ENCODE peak calls at places on chromosomes 16 and 17, in six cellular contexts. P, Z, E, B, C and T are unnamed samples. For H3K4me1 and H3K36me3, the result is how much of the 10 kb centered on the place peaks cover.

GRCh38 chr17:33389506-33390141 is 96.5 kb upstream of the ASIC2 start:
- DNase-seq in P (no peak), B (no peak), Z (no peak), E (no peak), C (no peak), T (no peak)

GRCh38 chr17:27873746-27874145 is 19.4 kb downstream of the LYRM9 start:
- DNase-seq in P (no peak), B (peak), Z (no peak), C (no peak), E (no peak), T (no peak)

GRCh38 chr17:20206591-20206990 is 197.4 kb downstream of the SPECC1 start:
- DNase-seq in C (no peak), B (peak), E (no peak), P (peak), Z (no peak), T (no peak)

GRCh38 chr16:84898447-84898846 is 78.7 kb downstream of the CRISPLD2 start:
- DNase-seq in E (no peak), P (peak), B (peak), C (no peak), Z (no peak), T (no peak)

GRCh38 chr16:85798283-85798776 is 1.0 kb downstream of the EMC8 start:
- DNase-seq in C (no peak), P (no peak), Z (no peak), B (no peak), E (no peak), T (no peak)

GRCh38 chr16:31078597-31079341 is 4.5 kb downstream of the ZNF646 start:
- DNase-seq in C (no peak), Z (no peak), E (no peak), P (no peak), B (no peak), T (no peak)

GRCh38 chr17:45574376-45574775 is 83.9 kb upstream of the PLEKHM1 start:
- DNase-seq in B (no peak), C (no peak), E (no peak), P (peak), Z (no peak), T (no peak)

GRCh38 chr16:31093132-31093703 is 1.4 kb downstream of the VKORC1 start:
- DNase-seq in B (peak), E (no peak), Z (peak), P (peak), C (peak), T (no peak)

GRCh38 chr16:66265106-66265415 is 101.4 kb upstream of the CDH5 start:
- DNase-seq in C (no peak), E (no peak), P (no peak), B (no peak), Z (peak), T (no peak)

GRCh38 chr17:64984776-64985521 is 65.7 kb upstream of the LRRC37A3 start:
- DNase-seq in P (peak), E (no peak), Z (no peak), B (peak), C (no peak), T (no peak)

GRCh38 chr17:58320163-58320558 is 8.4 kb downstream of the TSPOAP1 start:
- DNase-seq in P (no peak), E (no peak), B (no peak), C (peak), Z (peak), T (no peak)

GRCh38 chr17:33142703-33143299 is 150.3 kb downstream of the ASIC2 start:
- DNase-seq in Z (no peak), E (no peak), P (peak), C (no peak), B (peak), T (peak)

DNA sequence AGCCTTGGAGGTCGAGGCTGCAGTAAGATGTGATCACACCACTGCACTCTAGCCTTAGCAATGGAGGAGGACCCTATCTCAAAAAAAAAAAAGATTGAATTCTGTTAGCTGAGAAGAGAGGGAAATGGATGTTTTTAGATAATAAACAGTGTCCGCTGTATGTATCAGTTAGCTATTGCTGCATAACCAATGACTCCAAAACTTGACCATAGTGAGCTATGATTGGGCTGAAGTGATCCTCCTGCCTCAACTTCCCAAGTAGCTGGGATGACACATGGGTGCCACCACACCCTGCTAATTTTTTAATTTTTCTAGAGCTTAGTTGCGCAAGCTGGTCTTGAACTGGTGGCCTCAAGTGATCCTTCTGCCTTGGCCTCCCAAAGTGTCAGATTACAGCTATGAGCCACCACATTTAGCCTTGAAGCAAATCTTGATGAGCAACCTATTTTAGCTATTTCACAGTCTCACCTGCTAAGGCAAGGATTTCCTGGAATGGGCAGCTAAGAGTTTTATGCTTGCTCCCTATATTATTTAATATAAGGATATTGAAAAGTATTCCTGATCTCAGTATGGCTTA is 68.3 kb upstream of the ATF7IP2 start:
- DNase-seq in Z (no peak), B (no peak), E (no peak), C (no peak), P (no peak), T (no peak)
- H3K27ac ChIP-seq in Z (no peak), B (no peak), E (no peak), C (no peak), P (no peak), T (no peak)

GRCh38 chr16:70419384-70420327 is 19.2 kb downstream of the ST3GAL2 start:
- DNase-seq in E (no peak), P (no peak), B (no peak), Z (no peak), C (no peak), T (no peak)

GRCh38 chr16:70418274-70418992 is 20.5 kb downstream of the ST3GAL2 start:
- DNase-seq in C (no peak), B (no peak), E (no peak), Z (no peak), P (no peak), T (no peak)

GRCh38 chr16:70417661-70418060 is 21.2 kb downstream of the ST3GAL2 start:
- DNase-seq in B (no peak), C (no peak), Z (no peak), P (no peak), E (no peak), T (no peak)

GRCh38 chr16:70416748-70417616 is 21.9 kb downstream of the ST3GAL2 start:
- DNase-seq in P (no peak), E (no peak), B (no peak), C (no peak), Z (no peak), T (no peak)

GRCh38 chr16:70418993-70419318 is 19.9 kb downstream of the ST3GAL2 start:
- DNase-seq in Z (no peak), B (no peak), C (no peak), P (no peak), E (no peak), T (no peak)
- H3K4me1 ChIP-seq in Z (under half), B (under half), C (under half), P (under half), E (half or more), T (half or more)

GRCh38 chr16:87850009-87851006 is 19.0 kb downstream of the SLC7A5 start:
- DNase-seq in C (peak), E (peak), Z (no peak), B (no peak), P (peak), T (peak)

GRCh38 chr16:87853411-87854052 is 15.8 kb downstream of the SLC7A5 start:
- DNase-seq in B (peak), C (peak), Z (peak), E (peak), P (peak), T (peak)

GRCh38 chr16:87849419-87850008 is 19.8 kb downstream of the SLC7A5 start:
- DNase-seq in P (no peak), B (no peak), E (no peak), Z (no peak), C (no peak), T (no peak)

GRCh38 chr16:87851141-87851587 is 18.1 kb downstream of the SLC7A5 start:
- DNase-seq in Z (no peak), P (no peak), B (peak), C (no peak), E (no peak), T (no peak)

DNA sequence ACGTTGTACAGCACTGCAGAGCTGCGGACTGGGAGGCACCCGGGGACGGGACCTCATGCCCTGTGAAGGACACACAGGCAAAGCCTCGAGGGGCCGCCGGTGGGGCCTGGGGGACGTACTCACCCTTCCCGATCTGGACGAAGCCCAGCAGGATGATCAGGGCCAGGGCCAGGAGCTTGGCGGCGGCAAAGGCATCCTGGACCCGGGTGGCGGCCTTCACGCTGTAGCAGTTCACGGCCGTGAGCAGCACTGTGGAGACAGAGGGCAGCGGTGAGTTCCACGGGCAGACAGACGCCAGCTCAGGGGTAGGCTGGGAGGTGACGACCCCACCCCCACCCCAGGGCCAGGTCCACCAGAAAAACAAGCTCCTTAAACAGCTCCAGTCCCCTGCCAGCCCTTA is 17.7 kb downstream of the SLC7A5 start:
- DNase-seq in E (no peak), Z (no peak), C (peak), P (no peak), B (no peak), T (no peak)
- H3K36me3 ChIP-seq in E (under half), Z (half or more), C (under half), P (under half), B (under half), T (under half)

DNA sequence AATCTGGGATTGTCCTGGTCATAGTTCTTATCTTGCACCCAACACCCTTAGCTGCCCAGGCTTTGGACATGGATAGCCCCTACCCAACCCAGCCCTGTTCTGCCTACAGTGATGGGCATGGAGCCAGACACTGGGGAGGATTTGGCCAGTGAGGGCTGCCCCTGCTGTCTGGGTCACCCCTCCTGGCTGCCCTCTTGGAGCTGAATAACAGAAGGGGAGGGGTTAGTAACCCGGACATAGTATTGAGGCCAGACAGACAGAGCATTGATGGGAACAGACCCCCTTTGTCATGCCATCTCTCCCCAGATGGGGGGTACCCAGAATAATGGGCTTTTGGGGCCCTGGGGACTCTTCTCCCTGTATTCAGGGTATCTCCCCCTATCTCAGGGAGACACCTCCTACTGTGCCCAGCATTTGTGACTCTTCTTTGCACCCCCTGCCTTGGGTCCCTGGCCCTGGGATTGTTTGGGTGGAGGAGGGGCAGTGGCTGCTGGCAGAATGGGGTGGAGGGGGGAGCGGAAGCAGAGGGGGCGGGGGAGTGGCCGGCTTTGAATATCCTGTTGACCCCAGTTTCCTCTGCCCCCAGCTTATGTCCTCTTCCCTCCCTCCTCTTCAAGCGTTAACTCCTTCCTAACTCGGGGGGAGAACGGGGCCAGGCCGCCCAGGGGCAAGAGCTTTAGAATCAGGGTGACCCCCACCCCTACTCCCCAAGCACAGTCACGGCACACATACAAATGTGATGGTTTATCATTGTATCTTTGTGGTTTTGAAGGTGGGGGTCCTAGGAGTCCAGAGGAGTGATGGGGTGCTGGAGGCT is 17.0 kb downstream of the GJD3 start:
- DNase-seq in Z (no peak), B (no peak), C (no peak), E (no peak), P (no peak), T (no peak)
- H3K27ac ChIP-seq in Z (peak), B (no peak), C (peak), E (peak), P (no peak), T (peak)

GRCh38 chr17:68455756-68456528 is 1.4 kb downstream of the WIPI1 start:
- DNase-seq in P (peak), E (no peak), Z (no peak), B (peak), C (no peak), T (no peak)
- H3K4me1 ChIP-seq in P (under half), E (half or more), Z (under half), B (under half), C (under half), T (half or more)